ENCODE peak calls at places on chromosome 17, in ten cellular contexts. One of them, this sample, is unnamed.
A peak's percentile ranks its signal among the peaks of the same experiment; 100 is the strongest.

GRCh38 chr17:45848868-45849535 is 4.3 kb downstream of the SPPL2C start:
- DNase-seq in cardiac fibroblast: no peak
- DNase-seq in RWPE1: no peak
- DNase-seq in naive thymus-derived CD8-positive, alpha-beta T cell: no peak
- DNase-seq in kidney epithelial cell: no peak
- DNase-seq in MV-4-11: no peak
- DNase-seq in SW 1271: no peak
- DNase-seq in mesothelial cell of epicardium: no peak
- DNase-seq in endothelial cell: no peak
- DNase-seq in stimulated activated CD4-positive, alpha-beta T cell treated with anti-CD3 and anti-CD28 coated beads, Interleukin-1b, Interleukin-23, amount 100 ng/mL, for 1 hour: no peak
- DNase-seq in this sample: no peak

GRCh38 chr17:10435096-10435495 is 13.3 kb upstream of the MYH8 start:
- DNase-seq in cardiac fibroblast: peak; percentile 7
- DNase-seq in RWPE1: peak; percentile 13
- DNase-seq in naive thymus-derived CD8-positive, alpha-beta T cell: no peak
- DNase-seq in kidney epithelial cell: no peak
- DNase-seq in MV-4-11: no peak
- DNase-seq in SW 1271: no peak
- DNase-seq in mesothelial cell of epicardium: no peak
- DNase-seq in endothelial cell: no peak
- DNase-seq in stimulated activated CD4-positive, alpha-beta T cell treated with anti-CD3 and anti-CD28 coated beads, Interleukin-1b, Interleukin-23, amount 100 ng/mL, for 1 hour: no peak
- DNase-seq in this sample: no peak

GRCh38 chr17:3536736-3537135 is 20.9 kb downstream of the TRPV3 start:
- DNase-seq in cardiac fibroblast: no peak
- DNase-seq in RWPE1: no peak
- DNase-seq in naive thymus-derived CD8-positive, alpha-beta T cell: no peak
- DNase-seq in kidney epithelial cell: no peak
- DNase-seq in MV-4-11: no peak
- DNase-seq in SW 1271: no peak
- DNase-seq in mesothelial cell of epicardium: no peak
- DNase-seq in endothelial cell: no peak
- DNase-seq in stimulated activated CD4-positive, alpha-beta T cell treated with anti-CD3 and anti-CD28 coated beads, Interleukin-1b, Interleukin-23, amount 100 ng/mL, for 1 hour: no peak
- DNase-seq in this sample: no peak

GRCh38 chr17:27559996-27560481 is 70.9 kb upstream of the LGALS9 start:
- DNase-seq in cardiac fibroblast: peak; percentile 98
- DNase-seq in RWPE1: peak; percentile 45
- DNase-seq in naive thymus-derived CD8-positive, alpha-beta T cell: no peak
- DNase-seq in kidney epithelial cell: no peak
- DNase-seq in MV-4-11: no peak
- DNase-seq in SW 1271: no peak
- DNase-seq in mesothelial cell of epicardium: no peak
- DNase-seq in endothelial cell: no peak
- DNase-seq in stimulated activated CD4-positive, alpha-beta T cell treated with anti-CD3 and anti-CD28 coated beads, Interleukin-1b, Interleukin-23, amount 100 ng/mL, for 1 hour: no peak
- DNase-seq in this sample: peak; percentile 52

GRCh38 chr17:75344664-75345063 is 55.4 kb upstream of the SLC25A19 start:
- DNase-seq in cardiac fibroblast: no peak
- DNase-seq in RWPE1: no peak
- DNase-seq in naive thymus-derived CD8-positive, alpha-beta T cell: peak; percentile 17
- DNase-seq in kidney epithelial cell: no peak
- DNase-seq in MV-4-11: no peak
- DNase-seq in SW 1271: no peak
- DNase-seq in mesothelial cell of epicardium: no peak
- DNase-seq in endothelial cell: no peak
- DNase-seq in stimulated activated CD4-positive, alpha-beta T cell treated with anti-CD3 and anti-CD28 coated beads, Interleukin-1b, Interleukin-23, amount 100 ng/mL, for 1 hour: peak; percentile 28
- DNase-seq in this sample: no peak

GRCh38 chr17:65509032-65509431 is 52.4 kb downstream of the AXIN2 start:
- DNase-seq in cardiac fibroblast: no peak
- DNase-seq in RWPE1: no peak
- DNase-seq in naive thymus-derived CD8-positive, alpha-beta T cell: no peak
- DNase-seq in kidney epithelial cell: no peak
- DNase-seq in MV-4-11: no peak
- DNase-seq in SW 1271: no peak
- DNase-seq in mesothelial cell of epicardium: no peak
- DNase-seq in endothelial cell: no peak
- DNase-seq in stimulated activated CD4-positive, alpha-beta T cell treated with anti-CD3 and anti-CD28 coated beads, Interleukin-1b, Interleukin-23, amount 100 ng/mL, for 1 hour: no peak
- DNase-seq in this sample: no peak

GRCh38 chr17:34318474-34318873 is 761 bp upstream of the CCL8 start:
- DNase-seq in cardiac fibroblast: no peak
- DNase-seq in RWPE1: no peak
- DNase-seq in naive thymus-derived CD8-positive, alpha-beta T cell: no peak
- DNase-seq in kidney epithelial cell: no peak
- DNase-seq in MV-4-11: peak; percentile 18
- DNase-seq in SW 1271: no peak
- DNase-seq in mesothelial cell of epicardium: no peak
- DNase-seq in endothelial cell: no peak
- DNase-seq in stimulated activated CD4-positive, alpha-beta T cell treated with anti-CD3 and anti-CD28 coated beads, Interleukin-1b, Interleukin-23, amount 100 ng/mL, for 1 hour: no peak
- DNase-seq in this sample: no peak

GRCh38 chr17:19641687-19642372 is 6.7 kb upstream of the ALDH3A2 start:
- DNase-seq in cardiac fibroblast: no peak
- DNase-seq in RWPE1: no peak
- DNase-seq in naive thymus-derived CD8-positive, alpha-beta T cell: no peak
- DNase-seq in kidney epithelial cell: no peak
- DNase-seq in MV-4-11: no peak
- DNase-seq in SW 1271: no peak
- DNase-seq in mesothelial cell of epicardium: no peak
- DNase-seq in endothelial cell: no peak
- DNase-seq in stimulated activated CD4-positive, alpha-beta T cell treated with anti-CD3 and anti-CD28 coated beads, Interleukin-1b, Interleukin-23, amount 100 ng/mL, for 1 hour: no peak
- DNase-seq in this sample: no peak

GRCh38 chr17:1583569-1583968 is 21.0 kb upstream of the PITPNA start:
- DNase-seq in cardiac fibroblast: no peak
- DNase-seq in RWPE1: no peak
- DNase-seq in naive thymus-derived CD8-positive, alpha-beta T cell: no peak
- DNase-seq in kidney epithelial cell: no peak
- DNase-seq in MV-4-11: no peak
- DNase-seq in SW 1271: no peak
- DNase-seq in mesothelial cell of epicardium: no peak
- DNase-seq in endothelial cell: no peak
- DNase-seq in stimulated activated CD4-positive, alpha-beta T cell treated with anti-CD3 and anti-CD28 coated beads, Interleukin-1b, Interleukin-23, amount 100 ng/mL, for 1 hour: no peak
- DNase-seq in this sample: no peak